ENCODE peak calls at places on chromosomes 2 and 18, in nine cellular contexts. L is endothelial cell; O is AG10803; N is AG08395; I is A549; H is transverse colon; F is fibroblast of pulmonary artery; M is stimulated activated CD4-positive, alpha-beta T cell treated with anti-CD3 and anti-CD28 coated beads, Interleukin-1b, Interleukin-23, amount 100 ng/mL, for 24 hours; U is tibial nerve. S is an unnamed sample.

GRCh38 chr18:3323900-3324299 is 62.0 kb downstream of the MYL12B start:
- DNase-seq in F (peak; percentile 44), H (no peak), I (no peak), O (no peak), N (no peak), U (no peak), M (no peak), L (no peak), S (no peak)

GRCh38 chr2:128305555-128306080 is 13.1 kb downstream of the HS6ST1 start:
- DNase-seq in F (peak; percentile 51), H (no peak), O (peak; percentile 46), M (no peak), N (no peak), U (no peak), I (no peak), L (no peak), S (peak; percentile 26)

GRCh38 chr2:207617011-207617671 is 8.1 kb downstream of the METTL21A start:
- DNase-seq in U (no peak), N (peak; percentile 84), O (peak; percentile 87), I (peak; percentile 64), L (no peak), H (no peak), M (no peak), F (peak; percentile 87), S (no peak)

GRCh38 chr18:46696702-46697101 is 39.7 kb upstream of the LOXHD1 start:
- DNase-seq in U (no peak), M (no peak), O (no peak), N (no peak), F (no peak), I (no peak), H (no peak), L (no peak), S (no peak)

GRCh38 chr2:185608799-185609198 is 129.8 kb upstream of the FSIP2 start:
- DNase-seq in I (no peak), N (no peak), U (no peak), F (no peak), L (no peak), M (no peak), O (no peak), H (no peak), S (no peak)

GRCh38 chr2:118056165-118056534 is 32.1 kb upstream of the INSIG2 start:
- DNase-seq in O (no peak), N (no peak), U (peak; percentile 13), F (no peak), I (no peak), M (no peak), H (peak; percentile 10), L (no peak), S (no peak)

GRCh38 chr2:230929381-230930148 is 4.5 kb upstream of the GPR55 start:
- DNase-seq in O (no peak), H (no peak), N (no peak), U (no peak), I (no peak), M (no peak), L (no peak), F (no peak), S (no peak)

GRCh38 chr2:130337735-130338325 is 4.9 kb upstream of the IMP4 start:
- DNase-seq in O (peak; percentile 32), N (peak; percentile 30), U (no peak), M (no peak), F (peak; percentile 83), I (no peak), H (no peak), L (no peak), S (peak; percentile 26)

GRCh38 chr2:173136067-173136466 is 60.4 kb downstream of the MAP3K20 start:
- DNase-seq in F (no peak), N (no peak), L (no peak), O (no peak), U (no peak), I (no peak), H (no peak), M (no peak), S (no peak)

GRCh38 chr2:85709385-85709784 is 15.2 kb downstream of the GNLY start:
- DNase-seq in O (no peak), L (no peak), F (peak; percentile 43), U (no peak), H (no peak), I (no peak), N (no peak), M (no peak), S (no peak)

GRCh38 chr18:3898866-3899613 is 449.1 kb downstream of the TGIF1 start:
- DNase-seq in O (no peak), H (no peak), L (no peak), N (no peak), U (no peak), I (no peak), F (no peak), M (no peak), S (no peak)

GRCh38 chr2:159895258-159896209 is 97.5 kb upstream of the CD302 start:
- DNase-seq in L (no peak), U (no peak), M (no peak), O (peak; percentile 17), F (peak; percentile 11), N (no peak), H (no peak), I (no peak), S (no peak)

GRCh38 chr18:50631831-50632285 is 72.0 kb downstream of the MAPK4 start:
- DNase-seq in U (no peak), L (no peak), O (no peak), M (no peak), F (no peak), I (no peak), N (no peak), H (no peak), S (no peak)